ENCODE peak calls at places on chromosomes 12 and 14, in nine cellular contexts. One of them, this sample, is unnamed.

GRCh38 chr14:95023886-95024285 is 133.4 kb downstream of the DICER1 start:
- DNase-seq in RCC 7860: no peak
- DNase-seq in cardiac fibroblast: peak
- DNase-seq in upper lobe of right lung: no peak
- DNase-seq in stimulated activated CD4-positive, alpha-beta T cell treated with anti-CD3 and anti-CD28 coated beads, Interleukin-2, amount 100 ng/mL, for 48 hours: no peak
- DNase-seq in GM04503: peak
- DNase-seq in stimulated activated naive CD8-positive, alpha-beta T cell treated with anti-CD3 and anti-CD28 coated beads, Interleukin-15, Interleukin-2, amounts not matched to agents 100 U/mL and 50 U/mL, for 24 hours: no peak
- DNase-seq in activated CD4-positive, alpha-beta T cell treated with anti-CD3 and anti-CD28 coated beads, Interleukin-2, amount 50 U/mL, for 1 hour: no peak
- DNase-seq in activated T-cell treated with anti-CD3 and anti-CD28 coated beads for 48 hours: no peak
- DNase-seq in this sample: no peak

GRCh38 chr14:78840898-78841297 is 670.7 kb downstream of the NRXN3 start:
- DNase-seq in upper lobe of right lung: no peak
- DNase-seq in stimulated activated naive CD8-positive, alpha-beta T cell treated with anti-CD3 and anti-CD28 coated beads, Interleukin-15, Interleukin-2, amounts not matched to agents 100 U/mL and 50 U/mL, for 24 hours: no peak
- DNase-seq in activated CD4-positive, alpha-beta T cell treated with anti-CD3 and anti-CD28 coated beads, Interleukin-2, amount 50 U/mL, for 1 hour: no peak
- DNase-seq in cardiac fibroblast: no peak
- DNase-seq in activated T-cell treated with anti-CD3 and anti-CD28 coated beads for 48 hours: no peak
- DNase-seq in RCC 7860: no peak
- DNase-seq in stimulated activated CD4-positive, alpha-beta T cell treated with anti-CD3 and anti-CD28 coated beads, Interleukin-2, amount 100 ng/mL, for 48 hours: no peak
- DNase-seq in GM04503: no peak
- DNase-seq in this sample: no peak

GRCh38 chr12:106629797-106630669 is 47.2 kb downstream of the RFX4 start:
- DNase-seq in GM04503: no peak
- DNase-seq in stimulated activated naive CD8-positive, alpha-beta T cell treated with anti-CD3 and anti-CD28 coated beads, Interleukin-15, Interleukin-2, amounts not matched to agents 100 U/mL and 50 U/mL, for 24 hours: no peak
- DNase-seq in upper lobe of right lung: no peak
- DNase-seq in activated T-cell treated with anti-CD3 and anti-CD28 coated beads for 48 hours: no peak
- DNase-seq in RCC 7860: peak
- DNase-seq in cardiac fibroblast: peak
- DNase-seq in stimulated activated CD4-positive, alpha-beta T cell treated with anti-CD3 and anti-CD28 coated beads, Interleukin-2, amount 100 ng/mL, for 48 hours: no peak
- DNase-seq in activated CD4-positive, alpha-beta T cell treated with anti-CD3 and anti-CD28 coated beads, Interleukin-2, amount 50 U/mL, for 1 hour: no peak
- DNase-seq in this sample: no peak

GRCh38 chr12:24488091-24488596 is 460.8 kb downstream of the BCAT1 start:
- DNase-seq in activated T-cell treated with anti-CD3 and anti-CD28 coated beads for 48 hours: no peak
- DNase-seq in RCC 7860: peak
- DNase-seq in activated CD4-positive, alpha-beta T cell treated with anti-CD3 and anti-CD28 coated beads, Interleukin-2, amount 50 U/mL, for 1 hour: no peak
- DNase-seq in cardiac fibroblast: no peak
- DNase-seq in GM04503: no peak
- DNase-seq in upper lobe of right lung: no peak
- DNase-seq in stimulated activated naive CD8-positive, alpha-beta T cell treated with anti-CD3 and anti-CD28 coated beads, Interleukin-15, Interleukin-2, amounts not matched to agents 100 U/mL and 50 U/mL, for 24 hours: no peak
- DNase-seq in stimulated activated CD4-positive, alpha-beta T cell treated with anti-CD3 and anti-CD28 coated beads, Interleukin-2, amount 100 ng/mL, for 48 hours: no peak
- DNase-seq in this sample: no peak

GRCh38 chr14:49768301-49769121 is 558 bp downstream of the KLHDC2 start:
- DNase-seq in upper lobe of right lung: peak
- DNase-seq in cardiac fibroblast: peak
- DNase-seq in stimulated activated CD4-positive, alpha-beta T cell treated with anti-CD3 and anti-CD28 coated beads, Interleukin-2, amount 100 ng/mL, for 48 hours: peak
- DNase-seq in activated CD4-positive, alpha-beta T cell treated with anti-CD3 and anti-CD28 coated beads, Interleukin-2, amount 50 U/mL, for 1 hour: peak
- DNase-seq in activated T-cell treated with anti-CD3 and anti-CD28 coated beads for 48 hours: peak
- DNase-seq in RCC 7860: peak
- DNase-seq in stimulated activated naive CD8-positive, alpha-beta T cell treated with anti-CD3 and anti-CD28 coated beads, Interleukin-15, Interleukin-2, amounts not matched to agents 100 U/mL and 50 U/mL, for 24 hours: peak
- DNase-seq in GM04503: peak
- DNase-seq in this sample: peak

GRCh38 chr12:8108808-8109398 is 14.5 kb upstream of the CLEC4A start:
- DNase-seq in activated T-cell treated with anti-CD3 and anti-CD28 coated beads for 48 hours: peak
- DNase-seq in cardiac fibroblast: peak
- DNase-seq in stimulated activated CD4-positive, alpha-beta T cell treated with anti-CD3 and anti-CD28 coated beads, Interleukin-2, amount 100 ng/mL, for 48 hours: peak
- DNase-seq in upper lobe of right lung: peak
- DNase-seq in RCC 7860: peak
- DNase-seq in activated CD4-positive, alpha-beta T cell treated with anti-CD3 and anti-CD28 coated beads, Interleukin-2, amount 50 U/mL, for 1 hour: peak
- DNase-seq in stimulated activated naive CD8-positive, alpha-beta T cell treated with anti-CD3 and anti-CD28 coated beads, Interleukin-15, Interleukin-2, amounts not matched to agents 100 U/mL and 50 U/mL, for 24 hours: peak
- DNase-seq in GM04503: peak
- DNase-seq in this sample: peak

GRCh38 chr14:102983496-102983895 is 61.0 kb downstream of the AMN start:
- DNase-seq in RCC 7860: no peak
- DNase-seq in activated T-cell treated with anti-CD3 and anti-CD28 coated beads for 48 hours: no peak
- DNase-seq in stimulated activated naive CD8-positive, alpha-beta T cell treated with anti-CD3 and anti-CD28 coated beads, Interleukin-15, Interleukin-2, amounts not matched to agents 100 U/mL and 50 U/mL, for 24 hours: no peak
- DNase-seq in GM04503: no peak
- DNase-seq in activated CD4-positive, alpha-beta T cell treated with anti-CD3 and anti-CD28 coated beads, Interleukin-2, amount 50 U/mL, for 1 hour: no peak
- DNase-seq in cardiac fibroblast: no peak
- DNase-seq in upper lobe of right lung: no peak
- DNase-seq in stimulated activated CD4-positive, alpha-beta T cell treated with anti-CD3 and anti-CD28 coated beads, Interleukin-2, amount 100 ng/mL, for 48 hours: no peak
- DNase-seq in this sample: no peak

GRCh38 chr12:49502590-49502989 is 36.2 kb upstream of the KCNH3 start:
- DNase-seq in GM04503: no peak
- DNase-seq in stimulated activated naive CD8-positive, alpha-beta T cell treated with anti-CD3 and anti-CD28 coated beads, Interleukin-15, Interleukin-2, amounts not matched to agents 100 U/mL and 50 U/mL, for 24 hours: no peak
- DNase-seq in RCC 7860: no peak
- DNase-seq in activated CD4-positive, alpha-beta T cell treated with anti-CD3 and anti-CD28 coated beads, Interleukin-2, amount 50 U/mL, for 1 hour: no peak
- DNase-seq in stimulated activated CD4-positive, alpha-beta T cell treated with anti-CD3 and anti-CD28 coated beads, Interleukin-2, amount 100 ng/mL, for 48 hours: no peak
- DNase-seq in cardiac fibroblast: peak
- DNase-seq in activated T-cell treated with anti-CD3 and anti-CD28 coated beads for 48 hours: no peak
- DNase-seq in upper lobe of right lung: no peak
- DNase-seq in this sample: no peak

GRCh38 chr12:93176166-93176565 is 201.6 kb upstream of the NUDT4 start:
- DNase-seq in activated CD4-positive, alpha-beta T cell treated with anti-CD3 and anti-CD28 coated beads, Interleukin-2, amount 50 U/mL, for 1 hour: no peak
- DNase-seq in RCC 7860: no peak
- DNase-seq in stimulated activated naive CD8-positive, alpha-beta T cell treated with anti-CD3 and anti-CD28 coated beads, Interleukin-15, Interleukin-2, amounts not matched to agents 100 U/mL and 50 U/mL, for 24 hours: no peak
- DNase-seq in cardiac fibroblast: peak
- DNase-seq in upper lobe of right lung: no peak
- DNase-seq in stimulated activated CD4-positive, alpha-beta T cell treated with anti-CD3 and anti-CD28 coated beads, Interleukin-2, amount 100 ng/mL, for 48 hours: no peak
- DNase-seq in GM04503: no peak
- DNase-seq in activated T-cell treated with anti-CD3 and anti-CD28 coated beads for 48 hours: no peak
- DNase-seq in this sample: no peak

GRCh38 chr12:92942905-92943304 is 13.8 kb upstream of the EEA1 start:
- DNase-seq in activated CD4-positive, alpha-beta T cell treated with anti-CD3 and anti-CD28 coated beads, Interleukin-2, amount 50 U/mL, for 1 hour: no peak
- DNase-seq in RCC 7860: no peak
- DNase-seq in cardiac fibroblast: peak
- DNase-seq in activated T-cell treated with anti-CD3 and anti-CD28 coated beads for 48 hours: no peak
- DNase-seq in upper lobe of right lung: no peak
- DNase-seq in GM04503: no peak
- DNase-seq in stimulated activated CD4-positive, alpha-beta T cell treated with anti-CD3 and anti-CD28 coated beads, Interleukin-2, amount 100 ng/mL, for 48 hours: no peak
- DNase-seq in stimulated activated naive CD8-positive, alpha-beta T cell treated with anti-CD3 and anti-CD28 coated beads, Interleukin-15, Interleukin-2, amounts not matched to agents 100 U/mL and 50 U/mL, for 24 hours: no peak
- DNase-seq in this sample: no peak

GRCh38 chr12:45789025-45789424 is 59.5 kb downstream of the ARID2 start:
- DNase-seq in activated T-cell treated with anti-CD3 and anti-CD28 coated beads for 48 hours: no peak
- DNase-seq in RCC 7860: no peak
- DNase-seq in cardiac fibroblast: peak
- DNase-seq in activated CD4-positive, alpha-beta T cell treated with anti-CD3 and anti-CD28 coated beads, Interleukin-2, amount 50 U/mL, for 1 hour: no peak
- DNase-seq in stimulated activated CD4-positive, alpha-beta T cell treated with anti-CD3 and anti-CD28 coated beads, Interleukin-2, amount 100 ng/mL, for 48 hours: no peak
- DNase-seq in stimulated activated naive CD8-positive, alpha-beta T cell treated with anti-CD3 and anti-CD28 coated beads, Interleukin-15, Interleukin-2, amounts not matched to agents 100 U/mL and 50 U/mL, for 24 hours: no peak
- DNase-seq in GM04503: peak
- DNase-seq in upper lobe of right lung: no peak
- DNase-seq in this sample: no peak

GRCh38 chr12:95721320-95721719 is 69.2 kb downstream of the NTN4 start:
- DNase-seq in activated T-cell treated with anti-CD3 and anti-CD28 coated beads for 48 hours: no peak
- DNase-seq in stimulated activated CD4-positive, alpha-beta T cell treated with anti-CD3 and anti-CD28 coated beads, Interleukin-2, amount 100 ng/mL, for 48 hours: no peak
- DNase-seq in stimulated activated naive CD8-positive, alpha-beta T cell treated with anti-CD3 and anti-CD28 coated beads, Interleukin-15, Interleukin-2, amounts not matched to agents 100 U/mL and 50 U/mL, for 24 hours: no peak
- DNase-seq in upper lobe of right lung: no peak
- DNase-seq in RCC 7860: no peak
- DNase-seq in activated CD4-positive, alpha-beta T cell treated with anti-CD3 and anti-CD28 coated beads, Interleukin-2, amount 50 U/mL, for 1 hour: no peak
- DNase-seq in cardiac fibroblast: no peak
- DNase-seq in GM04503: no peak
- DNase-seq in this sample: no peak

GRCh38 chr12:129184066-129184695 is 330.9 kb downstream of the GLT1D1 start:
- DNase-seq in GM04503: no peak
- DNase-seq in activated CD4-positive, alpha-beta T cell treated with anti-CD3 and anti-CD28 coated beads, Interleukin-2, amount 50 U/mL, for 1 hour: no peak
- DNase-seq in RCC 7860: no peak
- DNase-seq in activated T-cell treated with anti-CD3 and anti-CD28 coated beads for 48 hours: no peak
- DNase-seq in stimulated activated CD4-positive, alpha-beta T cell treated with anti-CD3 and anti-CD28 coated beads, Interleukin-2, amount 100 ng/mL, for 48 hours: no peak
- DNase-seq in upper lobe of right lung: no peak
- DNase-seq in cardiac fibroblast: no peak
- DNase-seq in stimulated activated naive CD8-positive, alpha-beta T cell treated with anti-CD3 and anti-CD28 coated beads, Interleukin-15, Interleukin-2, amounts not matched to agents 100 U/mL and 50 U/mL, for 24 hours: no peak
- DNase-seq in this sample: no peak

GRCh38 chr12:12331244-12331771 is 18.7 kb downstream of the MANSC1 start:
- DNase-seq in GM04503: no peak
- DNase-seq in upper lobe of right lung: no peak
- DNase-seq in activated T-cell treated with anti-CD3 and anti-CD28 coated beads for 48 hours: no peak
- DNase-seq in activated CD4-positive, alpha-beta T cell treated with anti-CD3 and anti-CD28 coated beads, Interleukin-2, amount 50 U/mL, for 1 hour: no peak
- DNase-seq in stimulated activated naive CD8-positive, alpha-beta T cell treated with anti-CD3 and anti-CD28 coated beads, Interleukin-15, Interleukin-2, amounts not matched to agents 100 U/mL and 50 U/mL, for 24 hours: no peak
- DNase-seq in cardiac fibroblast: no peak
- DNase-seq in stimulated activated CD4-positive, alpha-beta T cell treated with anti-CD3 and anti-CD28 coated beads, Interleukin-2, amount 100 ng/mL, for 48 hours: no peak
- DNase-seq in RCC 7860: no peak
- DNase-seq in this sample: no peak

GRCh38 chr12:29148958-29149690 is at the start of gene FAR2:
- DNase-seq in GM04503: no peak
- DNase-seq in activated CD4-positive, alpha-beta T cell treated with anti-CD3 and anti-CD28 coated beads, Interleukin-2, amount 50 U/mL, for 1 hour: peak
- DNase-seq in RCC 7860: no peak
- DNase-seq in stimulated activated CD4-positive, alpha-beta T cell treated with anti-CD3 and anti-CD28 coated beads, Interleukin-2, amount 100 ng/mL, for 48 hours: peak
- DNase-seq in stimulated activated naive CD8-positive, alpha-beta T cell treated with anti-CD3 and anti-CD28 coated beads, Interleukin-15, Interleukin-2, amounts not matched to agents 100 U/mL and 50 U/mL, for 24 hours: peak
- DNase-seq in upper lobe of right lung: peak
- DNase-seq in activated T-cell treated with anti-CD3 and anti-CD28 coated beads for 48 hours: peak
- DNase-seq in cardiac fibroblast: peak
- DNase-seq in this sample: peak

GRCh38 chr12:96879301-96879700 is 27.8 kb upstream of the NEDD1 start:
- DNase-seq in GM04503: no peak
- DNase-seq in upper lobe of right lung: no peak
- DNase-seq in activated CD4-positive, alpha-beta T cell treated with anti-CD3 and anti-CD28 coated beads, Interleukin-2, amount 50 U/mL, for 1 hour: no peak
- DNase-seq in cardiac fibroblast: no peak
- DNase-seq in activated T-cell treated with anti-CD3 and anti-CD28 coated beads for 48 hours: no peak
- DNase-seq in stimulated activated CD4-positive, alpha-beta T cell treated with anti-CD3 and anti-CD28 coated beads, Interleukin-2, amount 100 ng/mL, for 48 hours: no peak
- DNase-seq in stimulated activated naive CD8-positive, alpha-beta T cell treated with anti-CD3 and anti-CD28 coated beads, Interleukin-15, Interleukin-2, amounts not matched to agents 100 U/mL and 50 U/mL, for 24 hours: no peak
- DNase-seq in RCC 7860: no peak
- DNase-seq in this sample: no peak

GRCh38 chr14:60090864-60091519 is 731 bp upstream of the PCNX4 start:
- DNase-seq in stimulated activated CD4-positive, alpha-beta T cell treated with anti-CD3 and anti-CD28 coated beads, Interleukin-2, amount 100 ng/mL, for 48 hours: no peak
- DNase-seq in activated CD4-positive, alpha-beta T cell treated with anti-CD3 and anti-CD28 coated beads, Interleukin-2, amount 50 U/mL, for 1 hour: peak
- DNase-seq in cardiac fibroblast: peak
- DNase-seq in RCC 7860: no peak
- DNase-seq in activated T-cell treated with anti-CD3 and anti-CD28 coated beads for 48 hours: no peak
- DNase-seq in stimulated activated naive CD8-positive, alpha-beta T cell treated with anti-CD3 and anti-CD28 coated beads, Interleukin-15, Interleukin-2, amounts not matched to agents 100 U/mL and 50 U/mL, for 24 hours: peak
- DNase-seq in GM04503: no peak
- DNase-seq in upper lobe of right lung: peak
- DNase-seq in this sample: peak

GRCh38 chr14:91245029-91245428 is 525 bp upstream of the GPR68 start:
- DNase-seq in stimulated activated naive CD8-positive, alpha-beta T cell treated with anti-CD3 and anti-CD28 coated beads, Interleukin-15, Interleukin-2, amounts not matched to agents 100 U/mL and 50 U/mL, for 24 hours: peak
- DNase-seq in activated T-cell treated with anti-CD3 and anti-CD28 coated beads for 48 hours: peak
- DNase-seq in GM04503: no peak
- DNase-seq in cardiac fibroblast: no peak
- DNase-seq in RCC 7860: no peak
- DNase-seq in activated CD4-positive, alpha-beta T cell treated with anti-CD3 and anti-CD28 coated beads, Interleukin-2, amount 50 U/mL, for 1 hour: peak
- DNase-seq in stimulated activated CD4-positive, alpha-beta T cell treated with anti-CD3 and anti-CD28 coated beads, Interleukin-2, amount 100 ng/mL, for 48 hours: no peak
- DNase-seq in upper lobe of right lung: no peak
- DNase-seq in this sample: peak

GRCh38 chr12:78385541-78385940 is 479.0 kb upstream of the SYT1 start:
- DNase-seq in stimulated activated CD4-positive, alpha-beta T cell treated with anti-CD3 and anti-CD28 coated beads, Interleukin-2, amount 100 ng/mL, for 48 hours: no peak
- DNase-seq in activated T-cell treated with anti-CD3 and anti-CD28 coated beads for 48 hours: no peak
- DNase-seq in stimulated activated naive CD8-positive, alpha-beta T cell treated with anti-CD3 and anti-CD28 coated beads, Interleukin-15, Interleukin-2, amounts not matched to agents 100 U/mL and 50 U/mL, for 24 hours: no peak
- DNase-seq in upper lobe of right lung: no peak
- DNase-seq in RCC 7860: no peak
- DNase-seq in GM04503: no peak
- DNase-seq in activated CD4-positive, alpha-beta T cell treated with anti-CD3 and anti-CD28 coated beads, Interleukin-2, amount 50 U/mL, for 1 hour: no peak
- DNase-seq in cardiac fibroblast: no peak
- DNase-seq in this sample: no peak

GRCh38 chr14:61470954-61471279 is 149.5 kb downstream of the PRKCH start:
- DNase-seq in stimulated activated naive CD8-positive, alpha-beta T cell treated with anti-CD3 and anti-CD28 coated beads, Interleukin-15, Interleukin-2, amounts not matched to agents 100 U/mL and 50 U/mL, for 24 hours: peak
- DNase-seq in cardiac fibroblast: no peak
- DNase-seq in upper lobe of right lung: no peak
- DNase-seq in RCC 7860: no peak
- DNase-seq in activated CD4-positive, alpha-beta T cell treated with anti-CD3 and anti-CD28 coated beads, Interleukin-2, amount 50 U/mL, for 1 hour: no peak
- DNase-seq in GM04503: no peak
- DNase-seq in activated T-cell treated with anti-CD3 and anti-CD28 coated beads for 48 hours: no peak
- DNase-seq in stimulated activated CD4-positive, alpha-beta T cell treated with anti-CD3 and anti-CD28 coated beads, Interleukin-2, amount 100 ng/mL, for 48 hours: no peak
- DNase-seq in this sample: no peak

GRCh38 chr12:14774944-14775651 is 28.2 kb downstream of the WBP11 start:
- DNase-seq in activated T-cell treated with anti-CD3 and anti-CD28 coated beads for 48 hours: peak
- DNase-seq in stimulated activated CD4-positive, alpha-beta T cell treated with anti-CD3 and anti-CD28 coated beads, Interleukin-2, amount 100 ng/mL, for 48 hours: peak
- DNase-seq in stimulated activated naive CD8-positive, alpha-beta T cell treated with anti-CD3 and anti-CD28 coated beads, Interleukin-15, Interleukin-2, amounts not matched to agents 100 U/mL and 50 U/mL, for 24 hours: no peak
- DNase-seq in GM04503: peak
- DNase-seq in cardiac fibroblast: peak
- DNase-seq in upper lobe of right lung: peak
- DNase-seq in RCC 7860: no peak
- DNase-seq in activated CD4-positive, alpha-beta T cell treated with anti-CD3 and anti-CD28 coated beads, Interleukin-2, amount 50 U/mL, for 1 hour: peak
- DNase-seq in this sample: peak

GRCh38 chr14:90491221-90491867 is 94.5 kb downstream of the CALM1 start:
- DNase-seq in activated T-cell treated with anti-CD3 and anti-CD28 coated beads for 48 hours: no peak
- DNase-seq in stimulated activated CD4-positive, alpha-beta T cell treated with anti-CD3 and anti-CD28 coated beads, Interleukin-2, amount 100 ng/mL, for 48 hours: no peak
- DNase-seq in GM04503: peak
- DNase-seq in activated CD4-positive, alpha-beta T cell treated with anti-CD3 and anti-CD28 coated beads, Interleukin-2, amount 50 U/mL, for 1 hour: no peak
- DNase-seq in RCC 7860: no peak
- DNase-seq in cardiac fibroblast: peak
- DNase-seq in upper lobe of right lung: no peak
- DNase-seq in stimulated activated naive CD8-positive, alpha-beta T cell treated with anti-CD3 and anti-CD28 coated beads, Interleukin-15, Interleukin-2, amounts not matched to agents 100 U/mL and 50 U/mL, for 24 hours: no peak
- DNase-seq in this sample: no peak

GRCh38 chr12:31896514-31897039 is 62.6 kb upstream of the RESF1 start:
- DNase-seq in stimulated activated naive CD8-positive, alpha-beta T cell treated with anti-CD3 and anti-CD28 coated beads, Interleukin-15, Interleukin-2, amounts not matched to agents 100 U/mL and 50 U/mL, for 24 hours: peak
- DNase-seq in activated CD4-positive, alpha-beta T cell treated with anti-CD3 and anti-CD28 coated beads, Interleukin-2, amount 50 U/mL, for 1 hour: peak
- DNase-seq in stimulated activated CD4-positive, alpha-beta T cell treated with anti-CD3 and anti-CD28 coated beads, Interleukin-2, amount 100 ng/mL, for 48 hours: peak
- DNase-seq in GM04503: no peak
- DNase-seq in upper lobe of right lung: no peak
- DNase-seq in activated T-cell treated with anti-CD3 and anti-CD28 coated beads for 48 hours: peak
- DNase-seq in RCC 7860: no peak
- DNase-seq in cardiac fibroblast: peak
- DNase-seq in this sample: peak

GRCh38 chr12:69240625-69240984 is 1.2 kb downstream of the CPSF6 start:
- DNase-seq in activated T-cell treated with anti-CD3 and anti-CD28 coated beads for 48 hours: no peak
- DNase-seq in cardiac fibroblast: no peak
- DNase-seq in GM04503: no peak
- DNase-seq in upper lobe of right lung: no peak
- DNase-seq in stimulated activated naive CD8-positive, alpha-beta T cell treated with anti-CD3 and anti-CD28 coated beads, Interleukin-15, Interleukin-2, amounts not matched to agents 100 U/mL and 50 U/mL, for 24 hours: peak
- DNase-seq in activated CD4-positive, alpha-beta T cell treated with anti-CD3 and anti-CD28 coated beads, Interleukin-2, amount 50 U/mL, for 1 hour: peak
- DNase-seq in RCC 7860: no peak
- DNase-seq in stimulated activated CD4-positive, alpha-beta T cell treated with anti-CD3 and anti-CD28 coated beads, Interleukin-2, amount 100 ng/mL, for 48 hours: peak
- DNase-seq in this sample: peak

GRCh38 chr12:84046869-84047268 is 865.7 kb downstream of the SLC6A15 start:
- DNase-seq in cardiac fibroblast: no peak
- DNase-seq in activated CD4-positive, alpha-beta T cell treated with anti-CD3 and anti-CD28 coated beads, Interleukin-2, amount 50 U/mL, for 1 hour: no peak
- DNase-seq in RCC 7860: no peak
- DNase-seq in stimulated activated CD4-positive, alpha-beta T cell treated with anti-CD3 and anti-CD28 coated beads, Interleukin-2, amount 100 ng/mL, for 48 hours: no peak
- DNase-seq in upper lobe of right lung: no peak
- DNase-seq in stimulated activated naive CD8-positive, alpha-beta T cell treated with anti-CD3 and anti-CD28 coated beads, Interleukin-15, Interleukin-2, amounts not matched to agents 100 U/mL and 50 U/mL, for 24 hours: no peak
- DNase-seq in GM04503: no peak
- DNase-seq in activated T-cell treated with anti-CD3 and anti-CD28 coated beads for 48 hours: no peak
- DNase-seq in this sample: no peak

GRCh38 chr12:81797100-81797499 is 38.0 kb upstream of the PPFIA2 start:
- DNase-seq in RCC 7860: no peak
- DNase-seq in upper lobe of right lung: no peak
- DNase-seq in activated T-cell treated with anti-CD3 and anti-CD28 coated beads for 48 hours: no peak
- DNase-seq in GM04503: no peak
- DNase-seq in stimulated activated naive CD8-positive, alpha-beta T cell treated with anti-CD3 and anti-CD28 coated beads, Interleukin-15, Interleukin-2, amounts not matched to agents 100 U/mL and 50 U/mL, for 24 hours: no peak
- DNase-seq in activated CD4-positive, alpha-beta T cell treated with anti-CD3 and anti-CD28 coated beads, Interleukin-2, amount 50 U/mL, for 1 hour: no peak
- DNase-seq in stimulated activated CD4-positive, alpha-beta T cell treated with anti-CD3 and anti-CD28 coated beads, Interleukin-2, amount 100 ng/mL, for 48 hours: no peak
- DNase-seq in cardiac fibroblast: peak
- DNase-seq in this sample: no peak

GRCh38 chr12:39125580-39125979 is 220.2 kb upstream of the CPNE8 start:
- DNase-seq in stimulated activated naive CD8-positive, alpha-beta T cell treated with anti-CD3 and anti-CD28 coated beads, Interleukin-15, Interleukin-2, amounts not matched to agents 100 U/mL and 50 U/mL, for 24 hours: no peak
- DNase-seq in activated CD4-positive, alpha-beta T cell treated with anti-CD3 and anti-CD28 coated beads, Interleukin-2, amount 50 U/mL, for 1 hour: no peak
- DNase-seq in stimulated activated CD4-positive, alpha-beta T cell treated with anti-CD3 and anti-CD28 coated beads, Interleukin-2, amount 100 ng/mL, for 48 hours: no peak
- DNase-seq in cardiac fibroblast: no peak
- DNase-seq in RCC 7860: no peak
- DNase-seq in upper lobe of right lung: no peak
- DNase-seq in GM04503: no peak
- DNase-seq in activated T-cell treated with anti-CD3 and anti-CD28 coated beads for 48 hours: no peak
- DNase-seq in this sample: no peak

GRCh38 chr12:27383429-27384260 is 51.0 kb downstream of the BMAL2 start:
- DNase-seq in activated CD4-positive, alpha-beta T cell treated with anti-CD3 and anti-CD28 coated beads, Interleukin-2, amount 50 U/mL, for 1 hour: peak
- DNase-seq in stimulated activated naive CD8-positive, alpha-beta T cell treated with anti-CD3 and anti-CD28 coated beads, Interleukin-15, Interleukin-2, amounts not matched to agents 100 U/mL and 50 U/mL, for 24 hours: peak
- DNase-seq in activated T-cell treated with anti-CD3 and anti-CD28 coated beads for 48 hours: peak
- DNase-seq in stimulated activated CD4-positive, alpha-beta T cell treated with anti-CD3 and anti-CD28 coated beads, Interleukin-2, amount 100 ng/mL, for 48 hours: peak
- DNase-seq in GM04503: no peak
- DNase-seq in cardiac fibroblast: peak
- DNase-seq in RCC 7860: peak
- DNase-seq in upper lobe of right lung: peak
- DNase-seq in this sample: peak

GRCh38 chr14:89912667-89913211 is 41.8 kb downstream of the EFCAB11 start:
- DNase-seq in activated CD4-positive, alpha-beta T cell treated with anti-CD3 and anti-CD28 coated beads, Interleukin-2, amount 50 U/mL, for 1 hour: no peak
- DNase-seq in cardiac fibroblast: peak
- DNase-seq in activated T-cell treated with anti-CD3 and anti-CD28 coated beads for 48 hours: no peak
- DNase-seq in stimulated activated naive CD8-positive, alpha-beta T cell treated with anti-CD3 and anti-CD28 coated beads, Interleukin-15, Interleukin-2, amounts not matched to agents 100 U/mL and 50 U/mL, for 24 hours: no peak
- DNase-seq in RCC 7860: peak
- DNase-seq in stimulated activated CD4-positive, alpha-beta T cell treated with anti-CD3 and anti-CD28 coated beads, Interleukin-2, amount 100 ng/mL, for 48 hours: no peak
- DNase-seq in GM04503: peak
- DNase-seq in upper lobe of right lung: no peak
- DNase-seq in this sample: no peak

GRCh38 chr12:95164656-95165055 is 52.6 kb downstream of the FGD6 start:
- DNase-seq in stimulated activated CD4-positive, alpha-beta T cell treated with anti-CD3 and anti-CD28 coated beads, Interleukin-2, amount 100 ng/mL, for 48 hours: no peak
- DNase-seq in activated CD4-positive, alpha-beta T cell treated with anti-CD3 and anti-CD28 coated beads, Interleukin-2, amount 50 U/mL, for 1 hour: no peak
- DNase-seq in cardiac fibroblast: peak
- DNase-seq in GM04503: no peak
- DNase-seq in activated T-cell treated with anti-CD3 and anti-CD28 coated beads for 48 hours: no peak
- DNase-seq in RCC 7860: no peak
- DNase-seq in upper lobe of right lung: no peak
- DNase-seq in stimulated activated naive CD8-positive, alpha-beta T cell treated with anti-CD3 and anti-CD28 coated beads, Interleukin-15, Interleukin-2, amounts not matched to agents 100 U/mL and 50 U/mL, for 24 hours: no peak
- DNase-seq in this sample: no peak

GRCh38 chr12:52501490-52501889 is 8.4 kb upstream of the KRT6A start:
- DNase-seq in GM04503: no peak
- DNase-seq in activated T-cell treated with anti-CD3 and anti-CD28 coated beads for 48 hours: no peak
- DNase-seq in stimulated activated CD4-positive, alpha-beta T cell treated with anti-CD3 and anti-CD28 coated beads, Interleukin-2, amount 100 ng/mL, for 48 hours: no peak
- DNase-seq in RCC 7860: no peak
- DNase-seq in activated CD4-positive, alpha-beta T cell treated with anti-CD3 and anti-CD28 coated beads, Interleukin-2, amount 50 U/mL, for 1 hour: no peak
- DNase-seq in stimulated activated naive CD8-positive, alpha-beta T cell treated with anti-CD3 and anti-CD28 coated beads, Interleukin-15, Interleukin-2, amounts not matched to agents 100 U/mL and 50 U/mL, for 24 hours: no peak
- DNase-seq in cardiac fibroblast: no peak
- DNase-seq in upper lobe of right lung: no peak
- DNase-seq in this sample: no peak